ENCODE peak calls at places on chromosomes 3 and 15, in six cellular contexts. M is HCT116, X is HepG2, S is H1, H is K562, Z is GM12878. J is an unnamed sample.

GRCh38 chr3:178699364-178699763 is 163.1 kb downstream of the KCNMB2 start:
- DNase-seq in Z (no peak), X (no peak), S (no peak), H (no peak), M (no peak), J (no peak)

GRCh38 chr3:48446043-48446424 is 503 bp upstream of the ATRIP start:
- DNase-seq in X (no peak), Z (no peak), M (no peak), H (no peak), S (no peak), J (no peak)

GRCh38 chr15:79724312-79724711 is 172.5 kb downstream of the MTHFS start:
- DNase-seq in Z (no peak), H (no peak), X (no peak), S (no peak), M (no peak), J (no peak)

GRCh38 chr15:66131200-66131599 is 122.3 kb downstream of the MEGF11 start:
- DNase-seq in M (no peak), Z (no peak), H (no peak), X (no peak), S (no peak), J (no peak)

GRCh38 chr15:88738796-88739195 is 64.4 kb upstream of the ACAN start:
- DNase-seq in X (no peak), Z (no peak), S (no peak), H (no peak), M (no peak), J (no peak)

GRCh38 chr3:114627760-114628159 is 333.9 kb downstream of the TIGIT start:
- DNase-seq in H (no peak), M (no peak), X (no peak), S (no peak), Z (no peak), J (no peak)

GRCh38 chr3:11346416-11346815 is 74.2 kb downstream of the ATG7 start:
- DNase-seq in X (no peak), H (no peak), Z (no peak), M (no peak), S (no peak), J (peak)

GRCh38 chr3:183159319-183159718 is 3.2 kb downstream of the LAMP3 start:
- DNase-seq in Z (no peak), M (no peak), S (no peak), H (peak), X (no peak), J (peak)

GRCh38 chr15:77025066-77025435 is 30.1 kb downstream of the PSTPIP1 start:
- DNase-seq in H (no peak), M (no peak), S (no peak), X (no peak), Z (no peak), J (no peak)

GRCh38 chr15:81021321-81021720 is 20.6 kb downstream of the TLNRD1 start:
- DNase-seq in S (no peak), Z (no peak), X (no peak), H (no peak), M (no peak), J (no peak)

GRCh38 chr3:78427303-78427702 is 1340.5 kb downstream of the ROBO1 start:
- DNase-seq in M (no peak), S (no peak), H (no peak), X (no peak), Z (no peak), J (no peak)

GRCh38 chr3:135516143-135516542 is 449.4 kb upstream of the PPP2R3A start:
- DNase-seq in S (peak), M (peak), X (peak), H (peak), Z (no peak), J (no peak)

GRCh38 chr3:54858386-54858785 is 69.5 kb downstream of the LRTM1 start:
- DNase-seq in H (no peak), X (no peak), S (no peak), M (no peak), Z (no peak), J (no peak)

GRCh38 chr3:111589303-111590095 is 5.6 kb downstream of the ZBED2 start:
- DNase-seq in M (no peak), X (no peak), S (no peak), Z (no peak), H (no peak), J (no peak)

GRCh38 chr3:169218314-169218983 is 445.1 kb downstream of the MECOM start:
- DNase-seq in X (peak), M (peak), S (no peak), Z (no peak), H (no peak), J (peak)

GRCh38 chr3:25472747-25473146 is 44.7 kb downstream of the RARB start:
- DNase-seq in Z (no peak), M (no peak), X (no peak), H (no peak), S (no peak), J (no peak)

GRCh38 chr3:145812396-145812795 is 348.6 kb downstream of the PLOD2 start:
- DNase-seq in S (no peak), Z (no peak), X (no peak), M (no peak), H (no peak), J (no peak)

GRCh38 chr3:76679510-76679909 is 360.4 kb upstream of the ROBO2 start:
- DNase-seq in M (no peak), H (no peak), X (peak), S (no peak), Z (no peak), J (no peak)

GRCh38 chr3:149967067-149967685 is 3.5 kb downstream of the PFN2 start:
- DNase-seq in H (peak), S (no peak), Z (no peak), X (peak), M (peak), J (peak)

GRCh38 chr3:129045675-129046036 is 14.9 kb upstream of the GP9 start:
- DNase-seq in H (no peak), M (no peak), S (no peak), Z (no peak), X (no peak), J (no peak)

GRCh38 chr3:133734305-133734704 is 11.9 kb upstream of the TF start:
- DNase-seq in H (no peak), M (no peak), Z (no peak), S (no peak), X (no peak), J (no peak)

GRCh38 chr3:120559228-120560061 is 36.7 kb upstream of the NDUFB4 start:
- DNase-seq in H (peak), Z (no peak), S (no peak), M (peak), X (peak), J (no peak)

GRCh38 chr3:148723591-148723990 is 25.9 kb downstream of the AGTR1 start:
- DNase-seq in S (no peak), H (no peak), X (peak), Z (no peak), M (no peak), J (no peak)

GRCh38 chr3:172153335-172153861 is 114.0 kb downstream of the FNDC3B start:
- DNase-seq in X (no peak), M (peak), H (no peak), S (no peak), Z (no peak), J (peak)

GRCh38 chr3:4935347-4935746 is 43.9 kb upstream of the BHLHE40 start:
- DNase-seq in Z (no peak), S (no peak), H (no peak), X (no peak), M (no peak), J (no peak)

GRCh38 chr3:31831526-31832034 is 149.5 kb downstream of the OSBPL10 start:
- DNase-seq in H (no peak), X (no peak), Z (no peak), S (no peak), M (no peak), J (peak)
- TF ChIP-seq JUND in H (no peak), X (no peak), Z (no peak), S (no peak), M (no peak), J (peak)

GRCh38 chr3:1087066-1087555 is 5.7 kb upstream of the CNTN6 start:
- DNase-seq in S (no peak), H (no peak), Z (no peak), M (no peak), X (no peak), J (peak)
- TF ChIP-seq JUND in S (no peak), H (no peak), Z (no peak), M (no peak), X (no peak), J (no peak)

DNA sequence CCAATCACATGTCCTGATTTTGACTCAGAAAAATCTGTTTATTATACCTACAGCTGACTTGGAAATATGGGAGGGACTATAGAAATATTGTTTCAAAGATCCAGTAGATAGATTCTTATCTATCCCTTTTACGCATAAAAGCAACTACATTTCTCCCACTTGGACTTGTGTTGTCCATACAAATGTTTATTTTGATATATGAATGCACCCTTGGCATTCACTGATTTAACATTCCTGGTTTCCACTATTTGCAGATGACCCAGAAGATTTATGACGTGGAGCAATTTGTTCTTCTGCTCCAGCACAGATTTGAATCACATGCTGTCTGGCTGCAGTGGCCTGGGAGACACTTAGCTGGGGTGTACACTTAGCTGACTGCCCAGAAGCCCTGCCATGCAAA is 223.4 kb upstream of the TBL1XR1 start:
- DNase-seq in M (no peak), S (no peak), H (no peak), X (no peak), Z (no peak), J (no peak)
- TF ChIP-seq JUND in M (no peak), S (no peak), H (no peak), X (no peak), Z (no peak), J (peak)

DNA sequence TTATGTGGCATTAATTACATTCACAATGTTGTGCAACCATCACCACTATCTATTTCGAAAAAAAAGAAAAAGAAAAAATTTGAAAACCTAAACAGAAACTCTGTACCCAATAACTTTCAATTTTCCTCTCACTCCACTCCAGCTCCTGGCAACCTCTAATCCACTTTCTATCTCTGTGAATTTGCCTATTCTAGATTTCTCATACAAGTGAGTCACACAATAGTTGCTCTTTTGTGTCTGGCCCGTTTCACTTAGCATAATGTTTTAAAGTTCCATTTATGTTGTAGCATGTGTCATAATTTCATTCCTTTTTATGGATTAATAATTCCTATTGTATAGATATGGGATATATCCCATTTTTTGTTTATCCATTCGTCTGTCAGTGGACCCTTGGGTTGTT is 53.3 kb upstream of the TBC1D5 start:
- DNase-seq in M (no peak), S (no peak), H (no peak), Z (no peak), X (no peak), J (no peak)
- TF ChIP-seq JUND in M (no peak), S (no peak), H (no peak), Z (no peak), X (no peak), J (no peak)

DNA sequence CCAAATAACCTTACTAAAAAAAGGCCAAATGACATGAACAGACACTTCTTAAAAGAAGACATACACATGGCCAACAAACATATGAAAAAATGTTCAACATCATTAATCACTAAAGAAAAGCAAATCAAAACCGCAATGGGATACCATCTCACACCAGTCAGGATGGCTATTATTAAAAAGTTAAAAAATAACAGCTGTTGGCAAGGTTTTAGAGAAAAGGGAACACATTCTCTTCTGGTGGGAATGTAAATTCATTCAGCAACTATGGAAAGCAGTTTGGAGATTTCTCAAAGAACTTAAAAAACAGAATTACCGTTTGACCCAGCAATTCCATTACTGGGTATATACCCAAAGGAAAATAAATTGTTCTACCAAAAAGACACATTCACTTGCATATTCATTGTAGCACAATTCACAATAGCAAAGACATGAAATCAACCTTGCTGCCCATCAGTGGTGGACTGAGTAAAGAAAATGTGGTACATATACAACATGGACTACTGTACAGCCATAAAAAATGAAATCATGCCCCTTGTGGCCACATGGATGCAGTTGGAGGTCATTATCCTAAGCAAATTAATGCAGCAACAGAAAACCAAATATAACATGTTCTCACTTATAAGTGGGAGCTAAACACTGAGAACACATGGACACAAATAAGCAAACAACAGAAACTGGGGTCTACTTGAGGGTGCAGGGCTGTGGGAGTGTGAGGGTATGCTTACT is 190.7 kb upstream of the MCTP2 start:
- DNase-seq in H (no peak), X (no peak), Z (no peak), S (no peak), M (no peak), J (no peak)
- TF ChIP-seq JUND in H (no peak), X (no peak), Z (no peak), S (no peak), M (no peak), J (no peak)

DNA sequence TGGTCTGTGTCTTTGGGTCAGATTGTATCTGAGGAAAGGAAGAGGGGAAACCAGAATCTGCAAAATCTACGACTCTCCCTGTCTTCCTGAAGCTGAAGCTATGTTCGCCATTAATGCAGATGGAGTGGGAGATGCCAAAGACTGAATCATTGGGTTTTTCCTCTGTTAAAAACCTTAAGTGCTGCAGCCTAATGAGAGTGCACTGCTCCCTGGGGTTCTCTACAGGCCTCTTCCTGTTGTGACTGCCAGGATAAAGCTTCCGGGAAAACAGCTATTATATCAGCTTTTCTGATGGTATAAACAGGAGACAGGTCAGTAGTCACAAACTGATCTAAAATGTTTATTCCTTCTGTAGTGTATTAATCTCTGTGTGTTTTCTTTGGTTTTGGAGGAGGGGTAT is 24.0 kb downstream of the RMDN3 start:
- DNase-seq in H (no peak), S (no peak), Z (no peak), X (no peak), M (no peak), J (no peak)
- TF ChIP-seq JUND in H (no peak), S (no peak), Z (no peak), X (no peak), M (no peak), J (no peak)

DNA sequence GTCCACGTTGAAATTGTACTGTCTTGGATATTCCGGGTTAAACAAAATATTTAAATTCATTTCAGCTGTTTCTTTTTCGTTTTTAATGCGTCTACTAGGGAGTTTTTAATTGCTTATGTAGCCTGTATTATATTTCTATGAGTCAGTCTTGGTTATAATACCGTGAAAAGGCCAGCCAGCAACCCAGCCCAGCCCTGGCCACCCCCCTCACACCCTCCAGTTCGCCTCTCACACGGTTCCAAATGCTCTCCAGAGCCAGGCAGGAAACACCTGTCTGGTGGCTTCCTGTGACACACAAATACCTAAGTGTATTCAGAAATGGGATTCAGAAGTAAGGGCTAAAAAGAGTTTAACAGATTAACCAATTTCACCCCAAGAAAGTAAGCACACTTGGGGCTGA is 4.4 kb downstream of the SH3BP5 start:
- DNase-seq in H (no peak), Z (no peak), M (no peak), X (no peak), S (no peak), J (peak)
- TF ChIP-seq JUND in H (no peak), Z (no peak), M (no peak), X (no peak), S (no peak), J (no peak)

GRCh38 chr3:195571361-195571760 is 12.4 kb downstream of the APOD start:
- DNase-seq in S (no peak), M (no peak), X (no peak), Z (no peak), H (no peak), J (no peak)

GRCh38 chr3:195574497-195575304 is 9.0 kb downstream of the APOD start:
- DNase-seq in H (no peak), X (no peak), S (no peak), M (no peak), Z (no peak), J (peak)

GRCh38 chr3:195570344-195570743 is 13.4 kb downstream of the APOD start:
- DNase-seq in M (no peak), Z (no peak), S (no peak), H (no peak), X (no peak), J (no peak)

GRCh38 chr3:195570912-195571311 is 12.8 kb downstream of the APOD start:
- DNase-seq in M (no peak), H (no peak), Z (no peak), X (no peak), S (no peak), J (no peak)

GRCh38 chr3:195573611-195574496 is 9.9 kb downstream of the APOD start:
- DNase-seq in M (no peak), S (no peak), Z (no peak), H (no peak), X (no peak), J (no peak)
- TF ChIP-seq JUND in M (no peak), S (no peak), Z (no peak), H (no peak), X (no peak), J (no peak)